ENCODE peak calls at places on chromosomes 12 and 14, in nine cellular contexts. A is brain microvascular endothelial cell; D is left ventricle myocardium inferior; S is ovary; P is GM23248; Z is AG04450; H is adipocyte; I is heart left ventricle; M is naive thymus-derived CD4-positive, alpha-beta T cell. X is an unnamed sample.
A peak's percentile ranks its signal among the peaks of the same experiment; 100 is the strongest.

GRCh38 chr12:112096667-112097066 is 11.9 kb downstream of the NAA25 start:
- DNase-seq in A (peak; percentile 75), D (no peak), S (no peak), P (peak; percentile 89), Z (no peak), H (peak; percentile 40), I (no peak), M (no peak), X (no peak)

GRCh38 chr14:104577457-104578301 is 1.9 kb upstream of the C14orf180 start:
- DNase-seq in A (no peak), D (no peak), S (no peak), P (no peak), Z (no peak), H (no peak), I (no peak), M (no peak), X (no peak)

GRCh38 chr14:80146941-80147340 is 64.4 kb downstream of the DIO2 start:
- DNase-seq in A (no peak), D (no peak), S (no peak), P (no peak), Z (no peak), H (no peak), I (no peak), M (no peak), X (no peak)

GRCh38 chr12:546920-547845 is 87.4 kb downstream of the B4GALNT3 start:
- DNase-seq in A (no peak), D (peak; percentile 62), S (peak; percentile 67), P (peak; percentile 76), Z (no peak), H (peak; percentile 81), I (peak; percentile 70), M (peak; percentile 66), X (peak; percentile 83)

GRCh38 chr12:126362490-126362889 is 1297.3 kb downstream of the AACS start:
- DNase-seq in A (no peak), D (no peak), S (no peak), P (no peak), Z (no peak), H (no peak), I (no peak), M (no peak), X (no peak)

GRCh38 chr14:31057701-31058364 is 31.7 kb upstream of the STRN3 start:
- DNase-seq in A (no peak), D (no peak), S (no peak), P (no peak), Z (no peak), H (no peak), I (no peak), M (no peak), X (no peak)

GRCh38 chr14:95504135-95505029 is 12.1 kb downstream of the SYNE3 start:
- DNase-seq in A (peak; percentile 56), D (no peak), S (no peak), P (peak; percentile 87), Z (no peak), H (no peak), I (no peak), M (no peak), X (no peak)

GRCh38 chr12:66688836-66689439 is 10.1 kb upstream of the GRIP1 start:
- DNase-seq in A (peak; percentile 18), D (no peak), S (peak; percentile 18), P (peak; percentile 31), Z (no peak), H (peak; percentile 28), I (peak; percentile 29), M (peak; percentile 35), X (no peak)

GRCh38 chr12:29516431-29516875 is 19.0 kb upstream of the OVCH1 start:
- DNase-seq in A (peak; percentile 10), D (no peak), S (no peak), P (peak; percentile 45), Z (no peak), H (peak; percentile 67), I (no peak), M (no peak), X (no peak)

GRCh38 chr12:70248916-70249315 is 5.7 kb downstream of the CNOT2 start:
- DNase-seq in A (no peak), D (no peak), S (no peak), P (peak; percentile 35), Z (no peak), H (peak; percentile 25), I (no peak), M (no peak), X (no peak)

GRCh38 chr14:62604524-62604923 is 440.7 kb downstream of the KCNH5 start:
- DNase-seq in A (no peak), D (no peak), S (no peak), P (no peak), Z (no peak), H (peak; percentile 20), I (no peak), M (no peak), X (no peak)

GRCh38 chr12:26077915-26078314 is 46.9 kb downstream of the BHLHE41 start:
- DNase-seq in A (no peak), D (no peak), S (no peak), P (peak; percentile 44), Z (no peak), H (no peak), I (no peak), M (no peak), X (no peak)

GRCh38 chr14:67962215-67962644 is 142.7 kb downstream of the RAD51B start:
- DNase-seq in A (no peak), D (no peak), S (no peak), P (no peak), Z (no peak), H (no peak), I (no peak), M (no peak), X (no peak)

GRCh38 chr14:103382375-103382774 is 2.8 kb upstream of the MARK3 start:
- DNase-seq in A (peak; percentile 39), D (no peak), S (no peak), P (peak; percentile 88), Z (no peak), H (peak; percentile 59), I (no peak), M (no peak), X (no peak)

GRCh38 chr12:118982308-118982707 is 967 bp downstream of the SRRM4 start:
- DNase-seq in A (no peak), D (no peak), S (no peak), P (no peak), Z (no peak), H (no peak), I (no peak), M (no peak), X (no peak)
- H3K4me3 ChIP-seq in A (no peak overlapping the region), D (no peak overlapping the region), S (no peak overlapping the region), P (no peak overlapping the region), Z (no peak overlapping the region), H (no peak overlapping the region), I (no peak overlapping the region), M (no peak overlapping the region), X (no peak overlapping the region)

DNA sequence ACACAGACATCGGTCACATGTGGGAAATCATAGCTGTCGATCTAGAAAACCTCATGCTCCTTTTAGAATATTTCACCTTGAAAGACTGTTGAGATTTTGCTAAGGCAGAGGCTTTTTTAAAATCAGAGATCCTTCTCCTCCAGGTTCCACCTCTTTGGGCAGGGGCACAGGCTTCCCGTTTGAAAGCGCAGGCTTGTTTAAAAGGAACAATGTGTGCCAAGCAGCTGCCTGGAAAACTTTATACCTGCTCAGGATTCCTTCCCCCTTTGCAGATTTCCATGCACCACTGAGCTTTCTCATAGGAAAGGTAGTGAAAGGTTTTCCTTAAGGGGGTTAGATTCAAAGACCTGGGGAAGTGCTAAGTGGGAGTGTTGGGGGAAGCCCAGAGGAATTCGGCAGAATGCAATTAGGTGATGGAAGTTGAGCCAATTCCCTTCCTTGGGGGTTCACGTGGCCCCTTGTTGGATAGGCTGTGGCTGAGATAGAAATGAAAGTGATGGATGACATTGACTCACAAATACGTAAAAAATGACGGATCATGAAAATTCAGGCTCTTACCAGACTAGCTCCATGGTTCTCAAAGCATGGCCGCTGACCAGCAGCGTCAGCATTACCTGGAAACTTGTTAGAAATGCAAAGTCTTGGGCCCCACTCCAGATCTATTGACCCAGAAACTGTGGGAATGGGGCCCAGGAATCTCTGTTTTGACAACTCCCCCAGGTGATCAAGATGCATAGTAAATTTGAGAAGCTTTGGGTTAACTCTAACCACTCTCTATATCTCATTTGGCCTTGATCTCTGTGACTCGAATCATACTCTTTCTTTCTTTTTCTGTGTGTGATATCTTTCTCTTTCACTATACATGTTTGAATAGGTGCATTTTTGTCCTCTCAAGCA is 281.4 kb upstream of the FKBP4 start:
- DNase-seq in A (no peak), D (no peak), S (no peak), P (no peak), Z (no peak), H (no peak), I (no peak), M (no peak), X (no peak)
- H3K27me3 ChIP-seq in A (no peaks in the 10 kb centered on the region), D (no peaks in the 10 kb centered on the region), S (no peaks in the 10 kb centered on the region), P (no peaks in the 10 kb centered on the region), Z (peaks cover 2% of the 10 kb centered on the region), H (no peaks in the 10 kb centered on the region), I (no peaks in the 10 kb centered on the region), M (no peaks in the 10 kb centered on the region), X (no peaks in the 10 kb centered on the region)

GRCh38 chr12:49966511-49967041 is 4.9 kb downstream of the AQP5 start:
- DNase-seq in A (no peak), D (no peak), S (no peak), P (no peak), Z (no peak), H (no peak), I (no peak), M (no peak), X (no peak)

GRCh38 chr12:49968431-49968830 is 4.3 kb upstream of the AQP6 start:
- DNase-seq in A (no peak), D (no peak), S (no peak), P (no peak), Z (no peak), H (no peak), I (no peak), M (no peak), X (no peak)

GRCh38 chr12:49969027-49969426 is 3.7 kb upstream of the AQP6 start:
- DNase-seq in A (no peak), D (no peak), S (no peak), P (no peak), Z (no peak), H (no peak), I (no peak), M (no peak), X (no peak)

GRCh38 chr12:49967042-49967776 is 5.5 kb downstream of the AQP5 start:
- DNase-seq in A (peak; percentile 76), D (peak; percentile 89), S (peak; percentile 88), P (peak; percentile 89), Z (peak; percentile 48), H (peak; percentile 91), I (peak; percentile 89), M (peak; percentile 93), X (peak; percentile 89)

GRCh38 chr12:49967777-49968250 is 4.9 kb upstream of the AQP6 start:
- DNase-seq in A (no peak), D (no peak), S (no peak), P (no peak), Z (no peak), H (no peak), I (no peak), M (no peak), X (no peak)
- H3K4me3 ChIP-seq in A (peak overlapping the region; percentile 40), D (peak overlapping the region; percentile 60), S (no peak overlapping the region), P (peak overlapping the region; percentile 72), Z (peak overlapping the region; percentile 54), H (peak overlapping the region; percentile 42), I (peak overlapping the region; percentile 50), M (peak overlapping the region; percentile 81), X (peak overlapping the region; percentile 53)

DNA sequence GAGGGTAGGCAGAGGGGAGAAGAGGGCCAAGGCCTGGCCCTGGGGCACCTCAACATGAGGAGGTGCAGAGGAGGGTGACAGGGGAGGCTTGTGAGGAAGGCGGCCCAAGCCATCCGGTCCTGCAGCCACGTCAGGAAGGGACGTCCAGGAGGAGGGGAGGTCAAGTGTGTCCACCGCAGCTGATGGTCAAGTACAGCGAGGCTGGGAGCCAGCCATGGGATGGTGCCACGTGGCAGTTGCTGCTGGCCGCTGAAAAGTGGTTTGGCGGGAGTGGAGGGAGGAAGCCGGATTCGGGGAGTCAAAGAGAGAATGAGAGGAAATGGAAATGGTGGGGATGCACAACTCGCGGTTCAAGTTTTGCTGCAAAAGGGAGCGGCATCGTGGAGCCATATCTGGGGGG is 41.2 kb downstream of the PRIMA1 start:
- DNase-seq in A (no peak), D (no peak), S (no peak), P (no peak), Z (no peak), H (no peak), I (no peak), M (no peak), X (peak; percentile 43)
- H3K27me3 ChIP-seq in A (no peaks in the 10 kb centered on the region), D (no peaks in the 10 kb centered on the region), S (no peaks in the 10 kb centered on the region), P (no peaks in the 10 kb centered on the region), Z (no peaks in the 10 kb centered on the region), H (peaks cover 4% of the 10 kb centered on the region), I (no peaks in the 10 kb centered on the region), M (no peaks in the 10 kb centered on the region), X (no peaks in the 10 kb centered on the region)